ENCODE peak calls at places on chromosomes 16 and 17, in six cellular contexts. L is T-helper 2 cell, A is GM23248, J is T follicular helper cell, O is KG1, V is mammary epithelial cell. P is an unnamed sample.

GRCh38 chr16:13957197-13958078 is 37.5 kb downstream of the ERCC4 start:
- DNase-seq in L (no peak), A (peak), J (no peak), O (no peak), V (peak), P (peak)

GRCh38 chr16:10551881-10552280 is 28.5 kb downstream of the EMP2 start:
- DNase-seq in L (no peak), A (no peak), J (no peak), O (no peak), V (no peak), P (no peak)

GRCh38 chr17:17849147-17849820 is 12.5 kb upstream of the SREBF1 start:
- DNase-seq in L (peak), A (peak), J (peak), O (no peak), V (no peak), P (peak)

GRCh38 chr17:17745476-17746455 is 64.5 kb downstream of the RAI1 start:
- DNase-seq in L (no peak), A (no peak), J (no peak), O (no peak), V (no peak), P (no peak)

GRCh38 chr16:85657267-85657650 is 31.5 kb downstream of the GINS2 start:
- DNase-seq in L (no peak), A (no peak), J (no peak), O (no peak), V (no peak), P (no peak)

GRCh38 chr17:6558932-6559752 is 2.8 kb upstream of the PITPNM3 start:
- DNase-seq in L (no peak), A (no peak), J (no peak), O (no peak), V (no peak), P (no peak)

GRCh38 chr16:60748366-60748765 is 1287.9 kb downstream of the CDH8 start:
- DNase-seq in L (no peak), A (no peak), J (no peak), O (no peak), V (peak), P (no peak)

GRCh38 chr17:65307366-65308316 is 170.5 kb downstream of the RGS9 start:
- DNase-seq in L (no peak), A (no peak), J (no peak), O (no peak), V (no peak), P (no peak)

GRCh38 chr17:17814162-17815061 is 22.4 kb downstream of the SREBF1 start:
- DNase-seq in L (no peak), A (no peak), J (no peak), O (no peak), V (no peak), P (no peak)

GRCh38 chr16:48334325-48334724 is 50.9 kb downstream of the SIAH1 start:
- DNase-seq in L (no peak), A (no peak), J (no peak), O (no peak), V (no peak), P (no peak)

GRCh38 chr17:47076171-47076570 is 97.1 kb upstream of the RPRML start:
- DNase-seq in L (no peak), A (peak), J (no peak), O (no peak), V (no peak), P (no peak)

GRCh38 chr16:608019-608418 is 18.2 kb downstream of the RAB40C start:
- DNase-seq in L (no peak), A (no peak), J (no peak), O (no peak), V (no peak), P (no peak)

GRCh38 chr17:66906321-66907278 is 57.9 kb upstream of the CACNG4 start:
- DNase-seq in L (peak), A (peak), J (peak), O (peak), V (peak), P (peak)

GRCh38 chr17:73841431-73842060 is 197.3 kb upstream of the SDK2 start:
- DNase-seq in L (no peak), A (peak), J (no peak), O (no peak), V (no peak), P (no peak)

GRCh38 chr16:14004031-14004718 is 66.9 kb upstream of the MRTFB start:
- DNase-seq in L (no peak), A (no peak), J (no peak), O (no peak), V (no peak), P (no peak)

GRCh38 chr17:70426752-70427151 is 257.4 kb downstream of the KCNJ2 start:
- DNase-seq in L (no peak), A (no peak), J (no peak), O (no peak), V (no peak), P (no peak)

GRCh38 chr17:3683054-3683511 is 12.9 kb downstream of the P2RX5 start:
- DNase-seq in L (peak), A (peak), J (peak), O (peak), V (peak), P (no peak)

GRCh38 chr17:65013613-65014391 is 42.7 kb downstream of the GNA13 start:
- DNase-seq in L (peak), A (peak), J (no peak), O (no peak), V (peak), P (no peak)

GRCh38 chr17:5877948-5878347 is 192.2 kb upstream of the WSCD1 start:
- DNase-seq in L (no peak), A (no peak), J (no peak), O (no peak), V (no peak), P (no peak)

GRCh38 chr17:50425682-50426471 is at the start of gene ACSF2:
- DNase-seq in L (peak), A (peak), J (peak), O (peak), V (peak), P (peak)